ENCODE peak calls at places on chromosomes 5 and 9, in ten cellular contexts. G is stomach, K is A549, B is heart left ventricle, T is HCT116, O is body of pancreas, V is tibial nerve, D is uterus, U is ovary, M is breast epithelium. H is an unnamed sample.

GRCh38 chr5:100790170-100790665 is 112.9 kb downstream of the ST8SIA4 start:
- DNase-seq in V (no peak), O (peak; percentile 11), M (no peak), T (no peak), U (no peak), B (no peak), D (no peak), K (no peak), G (no peak), H (peak; percentile 47)

GRCh38 chr9:4167040-4167671 is 132.7 kb downstream of the GLIS3 start:
- DNase-seq in B (no peak), K (no peak), U (no peak), O (no peak), V (no peak), D (no peak), T (no peak), G (no peak), M (no peak), H (no peak)

GRCh38 chr5:143229896-143230675 is 173.4 kb downstream of the NR3C1 start:
- DNase-seq in U (no peak), D (no peak), G (no peak), O (peak; percentile 22), B (no peak), M (no peak), T (no peak), V (no peak), K (no peak), H (no peak)

GRCh38 chr9:2180171-2180570 is 165.0 kb downstream of the SMARCA2 start:
- DNase-seq in B (no peak), M (no peak), T (no peak), U (no peak), D (no peak), V (no peak), G (no peak), O (no peak), K (no peak), H (no peak)

GRCh38 chr5:174235993-174236528 is 190.6 kb downstream of the NSG2 start:
- DNase-seq in G (no peak), K (no peak), D (no peak), M (no peak), U (no peak), O (no peak), V (no peak), T (no peak), B (no peak), H (no peak)

GRCh38 chr5:94274684-94275083 is 343.7 kb downstream of the KIAA0825 start:
- DNase-seq in V (no peak), B (no peak), T (no peak), U (no peak), G (no peak), D (no peak), O (no peak), M (no peak), K (no peak), H (no peak)

GRCh38 chr5:67094476-67095300 is 101.9 kb downstream of the CD180 start:
- DNase-seq in B (no peak), T (no peak), M (no peak), D (peak; percentile 23), G (no peak), U (peak; percentile 18), K (no peak), V (peak; percentile 17), O (no peak), H (no peak)

GRCh38 chr5:13478831-13479465 is 465.5 kb downstream of the DNAH5 start:
- DNase-seq in M (no peak), V (peak; percentile 7), G (peak; percentile 50), U (no peak), D (no peak), O (peak; percentile 25), T (no peak), K (peak; percentile 43), B (no peak), H (no peak)

DNA sequence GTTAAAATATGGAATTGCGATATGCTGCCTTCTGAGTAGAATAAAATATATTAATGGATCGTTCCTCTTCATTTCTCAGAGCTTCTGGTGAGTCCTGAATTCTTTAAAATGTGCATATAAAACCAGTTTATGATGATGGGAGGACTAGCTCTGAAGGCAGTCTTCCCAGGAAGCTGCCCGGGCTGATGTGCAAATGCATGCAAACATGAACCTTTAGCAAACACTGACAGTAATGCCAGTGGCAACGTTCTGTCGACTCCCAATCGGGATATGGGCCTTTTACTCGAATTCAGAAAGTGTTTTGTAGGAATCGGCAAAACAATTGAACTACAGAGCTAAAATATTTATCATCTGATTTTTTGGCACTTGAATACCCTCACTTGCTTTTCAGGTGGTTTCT is 93.6 kb downstream of the TLE4 start:
- DNase-seq in M (no peak), G (no peak), B (no peak), T (no peak), U (no peak), V (no peak), D (no peak), O (no peak), K (no peak), H (no peak)
- H3K4me1 ChIP-seq in M (no peaks in the 10 kb centered on the region), G (peaks cover 76% of the 10 kb centered on the region), B (peaks cover 67% of the 10 kb centered on the region), T (no peaks in the 10 kb centered on the region), U (peaks cover 19% of the 10 kb centered on the region), V (no peaks in the 10 kb centered on the region), D (peaks cover 6% of the 10 kb centered on the region), O (peaks cover 3% of the 10 kb centered on the region), K (peaks cover 64% of the 10 kb centered on the region), H (peaks cover 3% of the 10 kb centered on the region)

DNA sequence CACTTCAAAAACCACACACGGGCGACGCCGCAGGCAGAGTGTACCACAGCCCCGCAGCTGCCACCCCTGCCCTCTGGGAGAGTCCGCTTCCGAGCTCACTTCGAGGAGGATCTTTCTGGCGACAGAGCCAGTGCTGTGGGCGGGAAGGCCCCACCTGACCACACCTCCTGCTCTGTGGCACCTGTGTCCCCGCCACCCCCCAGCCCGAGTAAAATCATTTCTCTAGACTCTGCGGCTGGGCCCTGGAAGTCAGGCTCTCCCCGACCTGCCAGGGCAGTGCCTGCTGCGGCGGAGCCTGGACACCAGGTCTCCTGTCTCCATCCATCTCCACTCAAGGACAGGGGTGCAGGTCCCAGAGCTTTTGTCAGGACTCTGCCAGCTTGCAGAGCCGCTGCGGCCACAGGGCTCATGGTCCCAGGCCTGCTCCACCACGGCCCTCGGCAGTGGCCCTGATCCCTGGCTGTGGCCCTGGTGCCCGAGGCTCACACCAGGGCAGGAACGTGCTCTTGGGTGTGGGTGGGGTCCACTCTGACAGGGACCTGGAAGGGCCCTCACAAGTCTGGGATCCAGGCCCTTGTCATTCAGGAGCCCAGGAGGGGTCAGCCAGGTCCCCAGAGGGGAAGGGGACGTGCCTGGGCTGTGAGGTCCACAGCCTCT is 20.9 kb upstream of the CAMSAP1 start:
- DNase-seq in T (no peak), G (no peak), B (no peak), U (no peak), V (no peak), K (no peak), D (no peak), M (no peak), O (no peak), H (no peak)
- TF ChIP-seq POLR2A in T (no peak), G (no peak), B (no peak), U (no peak), V (no peak), K (no peak), D (no peak), M (no peak), O (no peak), H (no peak)

DNA sequence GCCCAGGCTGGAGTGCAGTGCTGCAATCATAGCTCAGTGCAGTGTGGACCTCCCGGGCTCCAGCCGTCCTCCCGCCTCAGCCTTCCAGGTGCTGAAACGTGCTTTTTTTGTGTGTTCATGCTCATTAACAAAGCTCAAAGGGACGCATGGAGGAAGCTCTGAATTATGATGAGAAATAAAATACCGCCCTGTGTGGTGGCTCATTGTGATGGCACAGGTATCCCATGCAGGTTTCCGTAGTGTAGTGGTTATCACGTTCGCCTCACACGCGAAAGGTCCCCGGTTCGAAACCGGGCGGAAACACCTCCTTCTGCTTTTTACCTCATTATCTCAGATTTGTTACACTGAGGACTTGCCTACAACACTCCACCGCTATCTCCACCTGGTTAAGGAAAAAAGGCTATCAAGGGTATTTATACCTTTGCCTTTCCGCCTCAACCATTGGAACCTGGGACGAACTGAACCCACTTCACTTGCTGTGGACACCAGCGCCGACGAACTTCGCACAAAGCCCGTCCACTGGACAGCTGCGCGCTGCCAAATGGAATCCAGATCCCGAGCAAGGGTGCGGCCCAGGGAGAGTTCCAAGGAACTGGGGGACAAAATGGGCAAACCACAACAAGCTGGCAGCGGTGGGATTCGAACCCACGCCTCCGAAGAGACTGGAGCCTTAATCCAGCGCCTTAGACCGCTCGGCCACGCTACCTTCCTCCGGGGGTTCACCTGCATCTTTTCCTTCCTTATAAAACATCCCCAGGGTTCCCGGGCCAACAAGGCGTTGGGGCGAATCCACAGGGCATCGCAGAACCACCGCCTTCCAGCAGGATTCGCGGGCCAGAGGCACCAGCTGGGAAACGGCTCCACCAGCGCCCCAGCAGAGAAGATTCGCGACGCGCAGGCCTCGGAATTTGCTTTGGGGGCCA is 26.3 kb downstream of the OR2V2 start:
- DNase-seq in D (no peak), O (no peak), K (peak; percentile 84), U (no peak), G (no peak), B (no peak), M (no peak), T (peak; percentile 86), V (no peak), H (no peak)
- TF ChIP-seq CTCF in D (no peak), O (no peak), K (peak; percentile 5), U (no peak), G (no peak), B (no peak), M (no peak), T (no peak), V (no peak), H (no peak)

GRCh38 chr9:131717719-131718460 is 22.0 kb downstream of the RAPGEF1 start:
- DNase-seq in O (peak; percentile 86), G (no peak), V (no peak), B (no peak), U (no peak), K (no peak), D (no peak), M (no peak), T (no peak), H (no peak)

GRCh38 chr9:131722260-131722659 is 17.6 kb downstream of the RAPGEF1 start:
- DNase-seq in U (no peak), G (no peak), D (no peak), V (no peak), K (no peak), O (no peak), T (no peak), B (peak; percentile 67), M (no peak), H (no peak)

GRCh38 chr9:131721096-131721495 is 18.8 kb downstream of the RAPGEF1 start:
- DNase-seq in K (no peak), V (no peak), B (no peak), M (no peak), O (no peak), G (no peak), D (no peak), T (no peak), U (no peak), H (no peak)

GRCh38 chr9:131720330-131720729 is 19.5 kb downstream of the RAPGEF1 start:
- DNase-seq in G (no peak), U (no peak), O (no peak), K (no peak), V (no peak), B (no peak), D (no peak), T (no peak), M (no peak), H (peak; percentile 66)

DNA sequence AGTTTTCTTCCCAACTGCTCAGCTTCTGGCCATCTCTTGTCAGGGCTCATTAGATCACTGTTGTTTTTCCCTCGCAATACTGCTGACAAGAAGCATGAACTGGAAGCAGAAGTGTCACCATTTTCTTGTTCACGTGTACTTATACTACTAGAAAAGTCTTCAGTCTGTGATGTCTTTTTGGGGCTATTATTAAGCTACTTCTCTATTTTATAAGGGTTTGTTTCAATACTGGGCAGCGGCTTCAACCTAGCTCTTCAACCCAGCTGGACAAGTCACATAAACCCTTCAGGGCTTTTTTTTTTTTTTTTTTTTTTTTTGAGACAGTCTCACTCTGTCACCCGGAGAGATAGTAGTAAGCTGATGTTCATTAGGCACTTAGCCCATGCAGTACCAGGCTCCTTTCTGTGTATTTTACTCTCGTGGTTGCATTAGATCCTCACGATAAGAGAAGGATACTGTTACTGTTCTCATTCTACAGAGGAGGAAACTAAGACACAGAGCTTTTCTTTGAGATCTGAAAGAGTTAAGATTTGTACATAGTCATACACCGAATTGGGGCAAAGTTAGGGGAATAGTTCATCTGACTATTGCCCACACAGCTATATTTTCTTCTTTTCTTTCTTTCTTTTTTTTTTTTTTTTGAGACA is 20.5 kb downstream of the RAPGEF1 start:
- DNase-seq in T (no peak), O (no peak), K (no peak), G (no peak), U (no peak), B (no peak), V (no peak), D (no peak), M (no peak), H (no peak)
- H3K4me1 ChIP-seq in T (no peaks in the 10 kb centered on the region), O (peaks cover 54% of the 10 kb centered on the region), K (peaks cover 6% of the 10 kb centered on the region), G (peaks cover 59% of the 10 kb centered on the region), U (no peaks in the 10 kb centered on the region), B (peaks cover 84% of the 10 kb centered on the region), V (no peaks in the 10 kb centered on the region), D (no peaks in the 10 kb centered on the region), M (no peaks in the 10 kb centered on the region), H (peaks cover 42% of the 10 kb centered on the region)

H was measured in transverse colon.